ENCODE peak calls at places on chromosomes 1 and 21, in four cellular contexts. I is activated CD4-positive, alpha-beta T cell treated with anti-CD3 and anti-CD28 coated beads for 24 hours; V is HTR-8/SVneo; C is stimulated activated CD8-positive, alpha-beta memory T cell treated with anti-CD3 and anti-CD28 coated beads, Interleukin-15, amount 100 ng/mL, for 4 hours. Z is an unnamed sample.

GRCh38 chr1:41524676-41525675 is 40.5 kb upstream of the EDN2 start:
- DNase-seq in V (no peak), C (no peak), I (no peak), Z (no peak)

GRCh38 chr21:44011774-44012473 is at the start of gene TRAPPC10:
- DNase-seq in I (peak), V (peak), C (peak), Z (no peak)

GRCh38 chr21:31158789-31159581 is 120.7 kb upstream of the KRTAP19-8 start:
- DNase-seq in C (no peak), I (no peak), V (no peak), Z (no peak)

GRCh38 chr1:203672354-203672753 is 45.7 kb downstream of the ATP2B4 start:
- DNase-seq in C (no peak), V (no peak), I (no peak), Z (no peak)

GRCh38 chr1:186479162-186479561 is 18.2 kb upstream of the PDC start:
- DNase-seq in V (no peak), C (no peak), I (no peak), Z (no peak)

GRCh38 chr1:214549604-214550338 is 1.6 kb downstream of the PTPN14 start:
- DNase-seq in V (no peak), I (no peak), C (no peak), Z (no peak)

GRCh38 chr1:40132383-40133121 is 28.6 kb upstream of the RLF start:
- DNase-seq in C (no peak), V (no peak), I (no peak), Z (no peak)

GRCh38 chr1:112251766-112252506 is 144.1 kb upstream of the CTTNBP2NL start:
- DNase-seq in I (no peak), C (no peak), V (peak), Z (no peak)

GRCh38 chr1:8349473-8349865 is 31.6 kb downstream of the SLC45A1 start:
- DNase-seq in I (no peak), V (no peak), C (no peak), Z (no peak)

GRCh38 chr1:204166237-204166636 is at the start of gene REN:
- DNase-seq in I (no peak), V (no peak), C (no peak), Z (no peak)

GRCh38 chr1:227072991-227073390 is 132.9 kb downstream of the COQ8A start:
- DNase-seq in C (no peak), I (no peak), V (no peak), Z (no peak)

GRCh38 chr1:157966034-157966671 is 27.3 kb upstream of the KIRREL1 start:
- DNase-seq in I (no peak), V (no peak), C (no peak), Z (no peak)

GRCh38 chr21:35164971-35165483 is 115.9 kb upstream of the RUNX1 start:
- DNase-seq in V (no peak), C (no peak), I (no peak), Z (no peak)

GRCh38 chr1:52659356-52659755 is 26.4 kb downstream of the SHISAL2A start:
- DNase-seq in C (no peak), V (no peak), I (no peak), Z (no peak)